ENCODE peak calls at places on chromosomes 1 and 21, in four cellular contexts. G is K562, B is GM12878, F is HepG2. C is an unnamed sample.
A peak's percentile ranks its signal among the peaks of the same experiment; 100 is the strongest.

GRCh38 chr1:46128336-46128735 is 4.1 kb downstream of the PIK3R3 start:
- DNase-seq in G (no peak), B (no peak), F (no peak), C (no peak)

GRCh38 chr1:230851291-230851691 is 17.0 kb downstream of the C1orf198 start:
- DNase-seq in G (no peak), B (no peak), F (no peak), C (no peak)

GRCh38 chr1:235854347-235854746 is 12.4 kb downstream of the LYST start:
- DNase-seq in G (no peak), B (no peak), F (no peak), C (no peak)

GRCh38 chr1:196403803-196404690 is 204.2 kb downstream of the KCNT2 start:
- DNase-seq in G (peak; percentile 6), B (no peak), F (no peak), C (no peak)

GRCh38 chr1:50422946-50423669 is at the start of gene DMRTA2:
- DNase-seq in G (no peak), B (no peak), F (no peak), C (peak; percentile 73)

GRCh38 chr21:39452965-39453332 is 1.2 kb downstream of the SH3BGR start:
- DNase-seq in G (no peak), B (no peak), F (no peak), C (no peak)

GRCh38 chr1:106677181-106677580 is 379.3 kb upstream of the PRMT6 start:
- DNase-seq in G (no peak), B (no peak), F (no peak), C (no peak)

GRCh38 chr21:30580132-30580531 is 10.1 kb downstream of the KRTAP22-2 start:
- DNase-seq in G (no peak), B (no peak), F (no peak), C (no peak)

GRCh38 chr1:234756066-234756783 is 146.2 kb upstream of the IRF2BP2 start:
- DNase-seq in G (no peak), B (no peak), F (no peak), C (no peak)

GRCh38 chr1:245538671-245539070 is 383.9 kb downstream of the KIF26B start:
- DNase-seq in G (no peak), B (no peak), F (no peak), C (no peak)

GRCh38 chr1:29854700-29855276 is 618.5 kb downstream of the PTPRU start:
- DNase-seq in G (no peak), B (no peak), F (no peak), C (no peak)

GRCh38 chr1:204435246-204435885 is 23.7 kb upstream of the PPP1R15B start:
- DNase-seq in G (no peak), B (no peak), F (peak; percentile 56), C (no peak)

GRCh38 chr1:34924759-34925555 is 4.5 kb downstream of the DLGAP3 start:
- DNase-seq in G (peak; percentile 86), B (no peak), F (peak; percentile 31), C (peak; percentile 87)

GRCh38 chr1:206690516-206690915 is 5.8 kb downstream of the MAPKAPK2 start:
- DNase-seq in G (no peak), B (no peak), F (no peak), C (no peak)

GRCh38 chr1:68372487-68372886 is 77.3 kb downstream of the RPE65 start:
- DNase-seq in G (peak; percentile 11), B (no peak), F (no peak), C (no peak)

GRCh38 chr1:193262661-193263060 is 76.2 kb upstream of the B3GALT2 start:
- DNase-seq in G (no peak), B (no peak), F (no peak), C (no peak)

GRCh38 chr1:226002667-226003501 is 3.7 kb upstream of the SDE2 start:
- DNase-seq in G (peak; percentile 93), B (no peak), F (no peak), C (peak; percentile 81)

GRCh38 chr1:222099746-222100145 is 357.9 kb upstream of the DUSP10 start:
- DNase-seq in G (no peak), B (no peak), F (peak; percentile 3), C (no peak)

DNA sequence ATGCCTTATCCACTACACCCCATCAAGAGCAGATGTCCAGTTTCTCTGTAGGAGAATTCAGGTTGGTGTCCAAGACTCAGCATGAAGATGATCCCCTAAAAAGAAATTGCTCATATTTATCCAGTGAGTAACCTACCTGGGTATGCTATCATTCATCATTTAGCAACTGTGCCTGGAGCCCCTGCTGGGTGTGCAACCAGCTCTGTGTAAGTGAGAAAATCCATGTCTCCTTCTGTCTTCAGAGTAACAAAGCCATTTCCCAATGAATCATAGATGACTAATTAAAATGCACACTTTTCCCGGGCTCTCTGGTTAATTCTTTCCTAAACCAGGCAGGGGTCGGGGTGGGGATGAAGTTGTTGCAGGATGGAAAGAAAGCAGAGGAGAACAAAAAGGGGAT is 35.8 kb downstream of the OLFML3 start:
- DNase-seq in G (no peak), B (no peak), F (no peak), C (no peak)
- TF ChIP-seq TARDBP in G (no peak), B (no peak), F (no peak), C (no peak)

GRCh38 chr1:23910553-23911246 is 2.5 kb downstream of the CNR2 start:
- DNase-seq in G (peak; percentile 38), B (peak; percentile 86), F (no peak), C (no peak)
- TF ChIP-seq FOXM1 in G (no peak), B (no peak), F (no peak), C (no peak)

GRCh38 chr1:208084220-208084619 is 160.0 kb downstream of the PLXNA2 start:
- DNase-seq in G (no peak), B (no peak), F (no peak), C (no peak)
- TF ChIP-seq TARDBP in G (no peak), B (no peak), F (no peak), C (no peak)

GRCh38 chr1:243841507-243841906 is 8.5 kb downstream of the AKT3 start:
- DNase-seq in G (no peak), B (no peak), F (no peak), C (no peak)

GRCh38 chr1:243844186-243844585 is 5.9 kb downstream of the AKT3 start:
- DNase-seq in G (no peak), B (no peak), F (no peak), C (no peak)

GRCh38 chr1:243845888-243846287 is 4.2 kb downstream of the AKT3 start:
- DNase-seq in G (no peak), B (no peak), F (no peak), C (no peak)

GRCh38 chr1:243842154-243842553 is 7.9 kb downstream of the AKT3 start:
- DNase-seq in G (no peak), B (no peak), F (no peak), C (no peak)

GRCh38 chr1:243842978-243843490 is 7.0 kb downstream of the AKT3 start:
- DNase-seq in G (no peak), B (no peak), F (no peak), C (no peak)
- TF ChIP-seq FOXM1 in G (no peak), B (no peak), F (no peak), C (no peak)

DNA sequence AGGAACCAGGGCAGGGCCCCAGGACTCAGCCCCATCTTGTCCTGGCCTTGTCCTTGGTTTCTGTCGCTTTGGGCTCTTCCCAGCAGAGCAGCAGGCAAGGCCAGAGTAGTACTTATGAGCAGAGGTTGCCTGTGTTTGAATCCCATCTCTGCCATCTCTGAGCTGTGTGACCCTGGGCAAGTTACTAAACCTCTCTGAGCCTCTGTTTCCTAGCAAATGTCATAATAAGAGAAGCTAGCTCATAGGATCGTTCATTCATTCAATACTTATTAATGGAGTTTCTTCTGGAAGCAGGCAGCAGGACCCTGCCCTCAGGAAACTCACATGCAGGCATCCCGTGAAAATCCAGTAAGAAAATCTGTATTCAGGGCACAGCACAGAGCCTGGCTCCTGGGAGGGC is 84.3 kb downstream of the FBXO2 start:
- DNase-seq in G (no peak), B (no peak), F (no peak), C (no peak)
- TF ChIP-seq TARDBP in G (no peak), B (no peak), F (no peak), C (no peak)

GRCh38 chr1:36693652-36694051 is 210.9 kb upstream of the CSF3R start:
- DNase-seq in G (no peak), B (no peak), F (no peak), C (no peak)
- TF ChIP-seq FOXM1 in G (no peak), B (no peak), F (no peak), C (no peak)

GRCh38 chr1:91091812-91092211 is 70.0 kb upstream of the ZNF644 start:
- DNase-seq in G (no peak), B (no peak), F (peak; percentile 3), C (no peak)
- TF ChIP-seq TARDBP in G (no peak), B (no peak), F (no peak), C (no peak)

GRCh38 chr1:6590046-6590445 is 10.3 kb downstream of the ZBTB48 start:
- DNase-seq in G (no peak), B (no peak), F (no peak), C (no peak)

GRCh38 chr1:6592865-6593593 is 9.6 kb downstream of the KLHL21 start:
- DNase-seq in G (no peak), B (no peak), F (no peak), C (no peak)

GRCh38 chr1:6591222-6591621 is 11.4 kb downstream of the ZBTB48 start:
- DNase-seq in G (no peak), B (no peak), F (no peak), C (no peak)

GRCh38 chr1:6592441-6592840 is 10.2 kb downstream of the KLHL21 start:
- DNase-seq in G (no peak), B (no peak), F (no peak), C (no peak)

DNA sequence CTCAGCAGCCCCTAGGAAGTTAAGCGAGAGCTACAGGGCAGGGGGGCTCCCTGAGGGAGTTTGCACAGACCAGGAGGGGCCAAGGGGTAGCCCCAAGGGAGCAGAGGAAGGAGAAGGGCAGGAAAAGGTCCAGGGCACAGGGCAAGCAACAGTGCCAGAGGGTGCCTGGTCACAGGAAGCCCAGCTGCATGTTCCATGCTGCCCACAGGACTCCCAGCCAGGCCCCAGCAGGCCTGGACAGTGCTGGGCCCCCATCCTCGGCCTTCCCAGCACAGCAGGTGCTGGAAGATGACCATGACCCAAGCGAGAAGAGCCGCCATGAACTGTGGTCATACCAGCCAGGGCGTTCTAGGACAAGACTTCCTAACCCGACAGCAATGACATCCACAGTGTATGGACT is 11.0 kb downstream of the KLHL21 start:
- DNase-seq in G (no peak), B (no peak), F (no peak), C (no peak)
- TF ChIP-seq FOXM1 in G (no peak), B (no peak), F (no peak), C (no peak)